ENCODE peak calls at places on chromosome 15, in seven cellular contexts. E, R, W, A, Y, Q and I are unnamed samples.

GRCh38 chr15:31212286-31212685 is 110.8 kb upstream of the TRPM1 start:
- DNase-seq in E (no peak), R (no peak), W (no peak), A (no peak), Y (no peak), Q (no peak), I (no peak)

GRCh38 chr15:29889545-29890329 is 67.5 kb upstream of the TJP1 start:
- DNase-seq in E (no peak), R (no peak), W (no peak), A (no peak), Y (no peak), Q (no peak), I (no peak)

GRCh38 chr15:60421544-60421943 is 23.8 kb upstream of the ANXA2 start:
- DNase-seq in E (no peak), R (no peak), W (no peak), A (no peak), Y (no peak), Q (no peak), I (no peak)

GRCh38 chr15:68552344-68552743 is 26.4 kb upstream of the CORO2B start:
- DNase-seq in E (no peak), R (no peak), W (no peak), A (no peak), Y (no peak), Q (no peak), I (no peak)

GRCh38 chr15:90200534-90201139 is 493 bp upstream of the SEMA4B start:
- DNase-seq in E (no peak), R (no peak), W (no peak), A (no peak), Y (no peak), Q (no peak), I (no peak)

GRCh38 chr15:101295607-101296225 is 668 bp upstream of the SNRPA1 start:
- DNase-seq in E (no peak), R (no peak), W (no peak), A (no peak), Y (no peak), Q (no peak), I (no peak)

GRCh38 chr15:51931638-51932037 is 39.9 kb downstream of the LEO1 start:
- DNase-seq in E (no peak), R (no peak), W (no peak), A (no peak), Y (no peak), Q (no peak), I (no peak)

GRCh38 chr15:67124911-67125588 is 59.6 kb downstream of the SMAD3 start:
- DNase-seq in E (no peak), R (no peak), W (no peak), A (no peak), Y (no peak), Q (peak), I (no peak)

GRCh38 chr15:75347222-75348033 is 589 bp downstream of the NEIL1 start:
- DNase-seq in E (no peak), R (peak), W (no peak), A (no peak), Y (peak), Q (peak), I (peak)

GRCh38 chr15:79849789-79850188 is 47.0 kb downstream of the MTHFS start:
- DNase-seq in E (no peak), R (peak), W (no peak), A (peak), Y (peak), Q (peak), I (no peak)

GRCh38 chr15:98069256-98069655 is 108.8 kb downstream of the ARRDC4 start:
- DNase-seq in E (no peak), R (no peak), W (no peak), A (no peak), Y (no peak), Q (no peak), I (no peak)

GRCh38 chr15:73800662-73801345 is 47.7 kb upstream of the INSYN1 start:
- DNase-seq in E (no peak), R (no peak), W (no peak), A (no peak), Y (no peak), Q (peak), I (no peak)

GRCh38 chr15:36797128-36797527 is 217.7 kb downstream of the CDIN1 start:
- DNase-seq in E (no peak), R (no peak), W (no peak), A (no peak), Y (no peak), Q (no peak), I (no peak)

GRCh38 chr15:36796161-36796560 is 216.7 kb downstream of the CDIN1 start:
- DNase-seq in E (no peak), R (no peak), W (no peak), A (no peak), Y (no peak), Q (no peak), I (no peak)

GRCh38 chr15:36802861-36803531 is 223.6 kb downstream of the CDIN1 start:
- DNase-seq in E (no peak), R (no peak), W (no peak), A (no peak), Y (no peak), Q (no peak), I (no peak)

GRCh38 chr15:36798789-36799188 is 219.4 kb downstream of the CDIN1 start:
- DNase-seq in E (no peak), R (no peak), W (no peak), A (no peak), Y (no peak), Q (no peak), I (no peak)

DNA sequence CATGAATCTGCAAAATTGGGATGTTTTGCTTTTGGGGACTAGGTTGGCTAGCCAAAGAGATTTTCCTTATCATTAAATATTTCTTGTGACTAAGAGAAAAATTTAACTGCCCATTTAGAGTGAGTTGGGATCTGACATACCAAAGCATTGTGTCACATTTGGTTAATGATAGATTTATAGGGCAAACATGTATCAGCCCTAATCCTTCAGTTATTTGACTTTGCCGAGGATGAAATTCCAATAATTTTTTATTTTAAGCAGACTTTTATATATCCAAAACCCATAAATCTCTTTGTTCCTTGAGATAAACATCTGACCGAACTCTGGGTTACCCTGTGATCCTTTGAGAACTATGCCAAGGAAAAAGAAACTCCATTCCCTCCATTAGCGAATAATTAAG is 218.9 kb downstream of the CDIN1 start:
- DNase-seq in E (no peak), R (no peak), W (no peak), A (no peak), Y (no peak), Q (no peak), I (no peak)
- TF ChIP-seq TAF1 in E (no peak), R (no peak), W (no peak), A (no peak), Y (no peak), Q (no peak), I (no peak)

GRCh38 chr15:36793205-36793604 is 213.8 kb downstream of the CDIN1 start:
- DNase-seq in E (no peak), R (no peak), W (no peak), A (no peak), Y (no peak), Q (no peak), I (no peak)

GRCh38 chr15:36790891-36791290 is 211.5 kb downstream of the CDIN1 start:
- DNase-seq in E (no peak), R (no peak), W (no peak), A (no peak), Y (no peak), Q (no peak), I (no peak)

GRCh38 chr15:36791849-36792618 is 212.6 kb downstream of the CDIN1 start:
- DNase-seq in E (no peak), R (no peak), W (no peak), A (no peak), Y (no peak), Q (no peak), I (no peak)
- TF ChIP-seq TAF1 in E (no peak), R (no peak), W (no peak), A (no peak), Y (no peak), Q (no peak), I (no peak)

GRCh38 chr15:83012038-83012490 is 625 bp upstream of the C15orf40 start:
- DNase-seq in E (no peak), R (no peak), W (no peak), A (no peak), Y (no peak), Q (peak), I (no peak)
- TF ChIP-seq TAF1 in E (no peak), R (no peak), W (no peak), A (no peak), Y (no peak), Q (no peak), I (no peak)

GRCh38 chr15:64865998-64866520 is 24.3 kb downstream of the PLEKHO2 start:
- DNase-seq in E (no peak), R (no peak), W (no peak), A (no peak), Y (no peak), Q (no peak), I (no peak)
- TF ChIP-seq TAF1 in E (no peak), R (no peak), W (no peak), A (no peak), Y (no peak), Q (no peak), I (no peak)

DNA sequence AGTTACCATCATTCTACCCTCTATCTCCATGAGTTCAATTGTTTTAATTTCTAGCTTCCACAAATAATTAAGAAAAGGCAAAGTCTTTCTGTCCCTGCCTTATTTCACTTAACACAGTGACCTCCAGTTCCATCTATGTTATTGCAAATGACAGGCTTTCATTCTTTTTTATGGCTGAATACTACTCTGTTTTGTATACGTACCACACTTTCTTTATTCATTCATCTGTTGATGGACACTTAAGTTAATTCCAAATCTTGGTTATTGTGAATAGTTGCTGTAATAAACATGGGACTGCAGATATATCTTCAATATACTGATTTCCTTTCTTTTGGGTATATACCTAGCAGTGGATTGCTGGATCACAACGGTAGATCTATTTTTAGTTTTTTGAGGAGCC is 314.1 kb downstream of the SV2B start:
- DNase-seq in E (no peak), R (no peak), W (no peak), A (no peak), Y (no peak), Q (no peak), I (no peak)
- TF ChIP-seq TAF1 in E (no peak), R (no peak), W (no peak), A (no peak), Y (no peak), Q (no peak), I (no peak)

GRCh38 chr15:39332846-39333245 is 248.0 kb upstream of the THBS1 start:
- DNase-seq in E (no peak), R (no peak), W (no peak), A (no peak), Y (no peak), Q (no peak), I (no peak)
- TF ChIP-seq TAF1 in E (no peak), R (no peak), W (no peak), A (no peak), Y (no peak), Q (no peak), I (no peak)

GRCh38 chr15:45918839-45919238 is 284.0 kb downstream of the SQOR start:
- DNase-seq in E (no peak), R (no peak), W (no peak), A (no peak), Y (no peak), Q (no peak), I (no peak)

GRCh38 chr15:45919806-45920205 is 285.0 kb downstream of the SQOR start:
- DNase-seq in E (no peak), R (no peak), W (no peak), A (peak), Y (no peak), Q (no peak), I (no peak)

GRCh38 chr15:45921978-45922377 is 287.1 kb downstream of the SQOR start:
- DNase-seq in E (no peak), R (no peak), W (no peak), A (no peak), Y (no peak), Q (no peak), I (no peak)

GRCh38 chr15:45921376-45921775 is 286.5 kb downstream of the SQOR start:
- DNase-seq in E (no peak), R (no peak), W (no peak), A (peak), Y (no peak), Q (no peak), I (no peak)
- TF ChIP-seq TAF1 in E (no peak), R (no peak), W (no peak), A (no peak), Y (no peak), Q (no peak), I (no peak)